ENCODE peak calls at places on chromosome 6, in six cellular contexts. Y is testis, D is psoas muscle, I is mesothelial cell of epicardium, U is IMR-90, J is heart right ventricle. A is an unnamed sample.

GRCh38 chr6:83431545-83432165 is 804 bp upstream of the ME1 start:
- DNase-seq in U (no peak), J (no peak), I (no peak), D (peak), Y (peak), A (no peak)

GRCh38 chr6:35688605-35689322 is at the start of gene FKBP5:
- DNase-seq in J (peak), D (peak), I (peak), U (peak), Y (peak), A (no peak)

GRCh38 chr6:159217595-159218275 is 48.5 kb downstream of the FNDC1 start:
- DNase-seq in D (no peak), Y (peak), J (no peak), I (no peak), U (peak), A (peak)

GRCh38 chr6:88565409-88565811 is 398.0 kb downstream of the RNGTT start:
- DNase-seq in J (no peak), U (no peak), Y (no peak), D (no peak), I (no peak), A (no peak)

GRCh38 chr6:148146717-148147116 is 195.9 kb upstream of the SASH1 start:
- DNase-seq in D (no peak), Y (no peak), J (no peak), I (no peak), U (peak), A (peak)

GRCh38 chr6:56518995-56519767 is 123.5 kb downstream of the DST start:
- DNase-seq in U (no peak), J (no peak), D (no peak), Y (no peak), I (no peak), A (no peak)

GRCh38 chr6:156832166-156832743 is 55.1 kb downstream of the ARID1B start:
- DNase-seq in J (no peak), U (peak), Y (peak), I (no peak), D (peak), A (no peak)

GRCh38 chr6:7249946-7250643 is 62.9 kb downstream of the SSR1 start:
- DNase-seq in I (no peak), D (no peak), Y (no peak), U (peak), J (no peak), A (no peak)

GRCh38 chr6:6975395-6976111 is 132.2 kb upstream of the RREB1 start:
- DNase-seq in U (no peak), I (no peak), J (no peak), Y (no peak), D (peak), A (no peak)

GRCh38 chr6:11522819-11523218 is 14.7 kb upstream of the TMEM170B start:
- DNase-seq in J (no peak), D (no peak), Y (no peak), U (no peak), I (no peak), A (no peak)

GRCh38 chr6:35044145-35044745 is 96.9 kb downstream of the TCP11 start:
- DNase-seq in U (no peak), Y (peak), D (no peak), I (no peak), J (no peak), A (no peak)

GRCh38 chr6:113306552-113307145 is 550.5 kb upstream of the MARCKS start:
- DNase-seq in U (no peak), I (no peak), Y (peak), D (peak), J (peak), A (no peak)

GRCh38 chr6:93894521-93894920 is 475.2 kb upstream of the EPHA7 start:
- DNase-seq in Y (no peak), U (no peak), I (no peak), D (no peak), J (no peak), A (no peak)

GRCh38 chr6:68701159-68701558 is 66.1 kb downstream of the ADGRB3 start:
- DNase-seq in Y (no peak), U (no peak), D (no peak), I (no peak), J (no peak), A (no peak)

GRCh38 chr6:116392158-116393032 is 21.6 kb downstream of the DSE start:
- DNase-seq in D (no peak), I (no peak), J (no peak), Y (no peak), U (peak), A (no peak)

GRCh38 chr6:147782302-147782701 is 273.8 kb downstream of the SAMD5 start:
- DNase-seq in J (no peak), Y (no peak), U (peak), D (no peak), I (no peak), A (peak)

GRCh38 chr6:43516697-43517502 is at the start of the genes POLR1C and YIPF3:
- DNase-seq in J (peak), Y (peak), I (peak), U (peak), D (peak), A (peak)
- TF ChIP-seq CTCF in J (no peak), Y (no peak), I (no peak), U (no peak), D (no peak), A (no peak)

GRCh38 chr6:89611666-89612065 is 26.9 kb downstream of the LYRM2 start:
- DNase-seq in D (no peak), Y (no peak), U (peak), J (no peak), I (no peak), A (no peak)
- TF ChIP-seq CTCF in D (no peak), Y (no peak), U (no peak), J (no peak), I (no peak), A (no peak)

DNA sequence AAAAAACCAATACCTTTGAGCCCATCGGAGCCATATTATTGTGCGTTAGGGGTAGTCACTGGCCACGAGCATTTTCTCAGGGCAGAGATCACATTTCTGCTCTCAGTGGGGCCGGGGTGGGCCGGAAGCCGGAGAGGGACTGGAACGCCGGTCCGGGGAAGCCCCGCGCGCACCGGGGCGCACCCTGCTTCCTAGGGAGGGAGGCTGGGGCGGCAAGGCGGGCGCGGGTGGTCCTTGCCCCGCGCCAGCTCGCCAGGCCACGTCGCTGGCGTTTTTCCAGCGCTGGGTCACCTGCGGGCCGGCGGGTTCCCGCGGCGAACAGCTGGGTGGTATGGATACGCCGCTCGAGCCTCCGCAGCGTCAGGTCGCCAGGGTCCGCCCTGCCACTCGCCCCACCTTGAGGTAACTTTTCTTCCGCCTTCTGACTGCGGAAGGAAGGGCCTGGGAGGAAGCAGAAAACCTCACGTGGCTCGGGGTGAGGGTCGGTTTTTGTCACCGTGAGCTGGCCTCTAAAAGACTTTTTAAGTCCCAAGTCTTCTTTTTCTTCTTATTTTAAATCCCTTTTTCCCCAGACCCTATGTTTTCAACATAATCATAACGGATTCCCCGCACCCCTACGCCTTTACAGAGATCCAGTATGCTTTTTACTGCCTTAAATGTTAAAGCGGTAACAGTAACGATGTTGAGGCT is 2.7 kb upstream of the EEF1A1 start:
- DNase-seq in D (peak), Y (peak), J (peak), I (no peak), U (peak), A (no peak)
- TF ChIP-seq CTCF in D (no peak), Y (no peak), J (no peak), I (no peak), U (no peak), A (no peak)

DNA sequence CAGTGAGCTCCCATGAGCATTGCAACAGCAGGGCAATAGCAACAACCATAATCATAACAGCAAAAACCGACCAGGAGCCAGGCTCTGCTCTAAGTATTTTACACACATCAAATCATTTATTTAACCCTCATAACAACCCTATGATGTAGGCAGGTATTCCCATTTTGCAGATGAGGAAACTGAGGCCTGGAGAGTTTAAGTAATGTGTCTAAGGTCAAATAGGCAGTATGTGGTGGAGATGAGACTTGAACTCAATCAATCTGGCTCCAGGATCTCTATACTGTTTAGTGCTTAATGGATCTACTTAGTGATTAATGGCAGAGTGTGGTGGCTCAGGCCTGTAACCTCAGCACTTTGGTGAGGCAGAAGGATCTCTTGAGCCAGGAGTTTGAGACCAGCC is 3.4 kb downstream of the TMEM151B start:
- DNase-seq in J (no peak), Y (no peak), I (no peak), D (no peak), U (no peak), A (no peak)
- TF ChIP-seq CTCF in J (no peak), Y (no peak), I (no peak), D (no peak), U (no peak), A (no peak)

DNA sequence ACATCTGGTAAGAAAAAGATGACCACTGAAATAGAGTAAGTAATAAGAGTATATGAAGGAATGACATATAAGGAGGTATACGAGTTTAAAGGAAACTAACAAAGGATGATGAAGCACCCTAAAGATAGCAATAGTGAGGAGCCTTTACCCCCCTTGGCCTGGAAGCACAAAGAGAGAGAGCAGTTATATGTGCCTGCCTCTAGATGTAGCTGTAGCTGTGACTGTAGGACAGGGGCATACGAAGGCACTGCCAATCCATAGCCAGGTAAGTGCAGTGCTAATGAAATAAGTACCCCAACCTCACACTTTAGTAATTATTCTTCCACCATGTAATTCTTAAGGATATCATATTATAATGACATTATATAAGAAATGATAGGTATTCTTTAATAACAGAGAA is 90.1 kb upstream of the FKBP1C start:
- DNase-seq in U (no peak), J (no peak), I (no peak), Y (no peak), D (no peak), A (no peak)
- TF ChIP-seq CTCF in U (no peak), J (no peak), I (no peak), Y (no peak), D (no peak), A (no peak)

GRCh38 chr6:20791932-20792331 is 257.7 kb downstream of the CDKAL1 start:
- DNase-seq in J (no peak), I (no peak), D (no peak), Y (no peak), U (no peak), A (peak)

GRCh38 chr6:20789162-20789561 is 254.9 kb downstream of the CDKAL1 start:
- DNase-seq in I (no peak), U (peak), Y (no peak), J (no peak), D (no peak), A (no peak)

GRCh38 chr6:20791074-20791473 is 256.8 kb downstream of the CDKAL1 start:
- DNase-seq in I (no peak), U (no peak), D (no peak), Y (no peak), J (no peak), A (no peak)

GRCh38 chr6:20793174-20793573 is 258.9 kb downstream of the CDKAL1 start:
- DNase-seq in D (no peak), I (no peak), J (no peak), U (no peak), Y (no peak), A (no peak)

DNA sequence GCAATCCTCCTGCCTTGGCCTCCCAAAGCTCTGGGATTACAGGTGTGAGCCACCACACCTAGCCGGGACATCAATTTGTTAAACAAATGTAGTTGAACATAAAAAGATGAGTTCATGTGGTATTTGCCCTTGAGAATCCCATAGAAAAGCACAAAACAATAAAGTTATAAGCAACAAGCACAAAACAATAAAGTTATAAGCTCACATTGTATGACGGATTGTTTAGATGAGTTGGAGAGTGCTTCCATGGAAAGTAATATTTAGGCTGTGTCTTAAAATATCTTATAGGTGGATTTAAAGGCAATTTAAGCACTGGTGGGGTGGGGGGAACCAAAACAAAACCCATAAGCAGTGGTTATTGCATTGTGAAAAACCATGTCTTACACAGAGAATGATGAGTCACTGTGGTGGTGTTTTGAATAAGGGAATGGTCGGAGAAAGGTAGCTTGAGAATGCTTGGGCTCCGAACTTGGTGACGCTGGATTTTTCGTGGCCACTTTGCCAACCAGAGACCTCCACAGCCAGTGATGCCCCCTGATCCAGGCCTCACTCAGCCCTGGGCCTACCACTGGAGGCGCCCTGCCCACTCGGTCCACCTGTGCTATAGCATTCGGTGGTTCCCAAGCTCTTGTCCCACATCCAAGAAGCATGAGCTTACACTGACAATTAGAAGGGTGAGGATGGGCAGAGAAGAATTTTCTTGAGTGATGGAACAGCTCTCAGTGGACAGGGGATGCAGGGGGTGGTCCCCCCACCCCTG is 256.0 kb downstream of the CDKAL1 start:
- DNase-seq in J (no peak), U (no peak), I (no peak), D (no peak), Y (no peak), A (no peak)
- TF ChIP-seq CTCF in J (no peak), U (no peak), I (no peak), D (no peak), Y (no peak), A (no peak)

GRCh38 chr6:105137388-105137787 is 42.4 kb downstream of the POPDC3 start:
- DNase-seq in I (no peak), U (no peak), J (peak), D (peak), Y (peak), A (no peak)

GRCh38 chr6:105135907-105136432 is 43.8 kb downstream of the POPDC3 start:
- DNase-seq in I (no peak), J (no peak), U (peak), Y (no peak), D (peak), A (no peak)

GRCh38 chr6:105136433-105137350 is 43.1 kb downstream of the POPDC3 start:
- DNase-seq in Y (peak), U (peak), J (peak), D (peak), I (peak), A (no peak)

GRCh38 chr6:105138141-105138540 is 41.7 kb downstream of the POPDC3 start:
- DNase-seq in Y (no peak), J (no peak), U (no peak), D (no peak), I (no peak), A (no peak)

DNA sequence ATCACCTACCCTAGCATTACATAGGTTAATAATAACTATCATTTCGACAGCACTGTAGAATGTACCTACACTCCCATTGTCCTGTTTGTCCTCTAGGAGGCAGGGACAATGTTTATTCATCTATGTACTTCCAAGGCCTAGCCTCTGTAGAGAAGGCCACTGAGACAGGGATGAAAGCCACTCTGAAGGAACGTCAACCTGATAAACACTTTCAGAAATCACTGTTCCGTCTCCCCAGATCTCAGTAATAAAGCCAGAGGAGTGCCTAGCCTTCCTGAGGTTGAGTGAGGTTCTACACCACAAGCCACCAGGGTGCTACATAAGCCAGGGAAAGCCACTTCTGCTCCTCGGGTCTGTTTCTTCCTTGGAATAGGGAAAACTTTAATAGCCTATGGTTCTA is 44.8 kb downstream of the POPDC3 start:
- DNase-seq in Y (no peak), U (peak), J (no peak), D (no peak), I (no peak), A (no peak)
- TF ChIP-seq CTCF in Y (no peak), U (peak), J (peak), D (peak), I (no peak), A (no peak)

GRCh38 chr6:109788687-109789086 is 97.6 kb downstream of the FIG4 start:
- DNase-seq in D (no peak), J (no peak), I (no peak), U (no peak), Y (no peak), A (no peak)

GRCh38 chr6:109790131-109790530 is 99.0 kb downstream of the FIG4 start:
- DNase-seq in Y (no peak), U (peak), J (no peak), I (no peak), D (no peak), A (peak)

GRCh38 chr6:109793015-109793414 is 101.9 kb downstream of the FIG4 start:
- DNase-seq in D (no peak), U (no peak), Y (no peak), I (no peak), J (no peak), A (no peak)

GRCh38 chr6:109793793-109794192 is 102.7 kb downstream of the FIG4 start:
- DNase-seq in Y (no peak), U (peak), D (no peak), J (no peak), I (no peak), A (peak)

DNA sequence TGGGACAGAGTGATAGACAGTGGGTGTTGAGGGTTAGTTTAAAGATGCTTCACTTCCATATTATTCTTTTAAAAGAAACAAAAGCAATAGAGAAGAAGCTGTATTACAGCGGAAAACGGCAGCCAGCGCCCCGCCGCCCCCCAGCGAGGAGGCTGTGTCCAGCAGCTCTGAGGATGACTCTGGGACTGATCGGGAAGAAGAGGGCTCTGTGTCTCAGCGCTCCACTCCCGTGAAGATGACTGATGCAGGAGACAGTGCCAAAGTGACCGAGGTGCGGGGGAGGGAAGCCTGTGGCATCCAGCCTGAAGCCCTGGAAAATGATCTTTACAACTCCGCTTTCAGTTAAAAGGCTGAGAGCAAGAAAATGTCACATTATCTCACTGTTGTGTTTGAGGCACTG is 100.2 kb downstream of the FIG4 start:
- DNase-seq in D (peak), Y (peak), I (no peak), U (peak), J (no peak), A (no peak)
- TF ChIP-seq CTCF in D (no peak), Y (no peak), I (no peak), U (no peak), J (no peak), A (no peak)